ENCODE peak calls at places on chromosomes 2 and 18, in six cellular contexts. K is pancreas; V is stimulated activated CD4-positive, alpha-beta T cell treated with anti-CD3 and anti-CD28 coated beads, Interleukin-2, amount 100 ng/mL, for 48 hours; I is activated T-cell treated with anti-CD3 and anti-CD28 coated beads for 48 hours; J is anterior cingulate cortex; Q is cardiac fibroblast. T is an unnamed sample.

GRCh38 chr18:46437019-46437418 is 220.0 kb downstream of the LOXHD1 start:
- DNase-seq in J (no peak), I (no peak), V (no peak), K (no peak), Q (no peak), T (no peak)

GRCh38 chr18:10047237-10047636 is 133.4 kb downstream of the VAPA start:
- DNase-seq in V (no peak), K (no peak), J (no peak), Q (peak), I (no peak), T (no peak)

GRCh38 chr18:58192519-58192918 is 148.5 kb downstream of the NEDD4L start:
- DNase-seq in K (no peak), V (no peak), Q (no peak), I (no peak), J (no peak), T (no peak)

GRCh38 chr2:127597046-127597983 is 48.6 kb upstream of the GPR17 start:
- DNase-seq in Q (no peak), V (no peak), I (no peak), J (no peak), K (no peak), T (no peak)

GRCh38 chr2:75186829-75187228 is 12.5 kb downstream of the TACR1 start:
- DNase-seq in V (no peak), J (no peak), K (no peak), I (no peak), Q (no peak), T (no peak)

GRCh38 chr2:169727065-169727464 is 6.6 kb upstream of the KLHL23 start:
- DNase-seq in V (no peak), K (no peak), Q (no peak), I (no peak), J (no peak), T (no peak)

GRCh38 chr2:217966399-217967068 is 36.3 kb downstream of the TNS1 start:
- DNase-seq in K (peak), I (no peak), V (no peak), J (no peak), Q (peak), T (no peak)

GRCh38 chr2:127100261-127101047 is 6.5 kb downstream of the BIN1 start:
- DNase-seq in Q (peak), I (no peak), K (peak), V (no peak), J (no peak), T (peak)

GRCh38 chr2:66434679-66435548 is at the start of gene MEIS1:
- DNase-seq in K (peak), V (no peak), J (peak), Q (peak), I (no peak), T (peak)

GRCh38 chr2:189997016-189997415 is 65.5 kb downstream of the MSTN start:
- DNase-seq in Q (peak), I (no peak), K (no peak), V (no peak), J (no peak), T (no peak)

GRCh38 chr18:52343138-52343537 is 3.1 kb downstream of the DCC start:
- DNase-seq in Q (no peak), K (no peak), I (no peak), J (no peak), V (no peak), T (no peak)

GRCh38 chr2:174694196-174694878 is 69.9 kb downstream of the CHRNA1 start:
- DNase-seq in V (no peak), K (no peak), Q (no peak), J (no peak), I (no peak), T (no peak)

GRCh38 chr2:138121769-138122661 is 157.7 kb downstream of the HNMT start:
- DNase-seq in I (no peak), K (no peak), J (no peak), Q (no peak), V (no peak), T (no peak)

GRCh38 chr2:139905624-139906023 is 1125.4 kb upstream of the NXPH2 start:
- DNase-seq in V (no peak), K (no peak), J (no peak), Q (no peak), I (no peak), T (no peak)

GRCh38 chr2:239882335-239882734 is 142.8 kb downstream of the NDUFA10 start:
- DNase-seq in K (no peak), Q (peak), I (peak), V (peak), J (no peak), T (peak)

GRCh38 chr2:75238670-75239330 is 39.5 kb upstream of the TACR1 start:
- DNase-seq in I (no peak), Q (peak), V (no peak), K (no peak), J (no peak), T (no peak)

GRCh38 chr2:30472326-30472725 is 25.3 kb downstream of the LCLAT1 start:
- DNase-seq in J (no peak), I (no peak), Q (no peak), K (no peak), V (no peak), T (no peak)

GRCh38 chr2:108633379-108633778 is 85.9 kb upstream of the RANBP2 start:
- DNase-seq in V (no peak), I (no peak), K (no peak), Q (no peak), J (no peak), T (no peak)

GRCh38 chr2:1140389-1141003 is 189.8 kb downstream of the SNTG2 start:
- DNase-seq in K (no peak), Q (peak), V (peak), J (no peak), I (peak), T (peak)

GRCh38 chr2:126849486-126849885 is 49.2 kb upstream of the TEX51 start:
- DNase-seq in Q (no peak), K (no peak), J (no peak), I (no peak), V (no peak), T (no peak)

T was measured in T47D.